ENCODE peak calls at places on chromosome 17, in four cellular contexts. V is amygdala; K is CD4-positive, alpha-beta T cell; X is glutamatergic neuron. T is an unnamed sample.

GRCh38 chr17:72158895-72159885 is 38.4 kb downstream of the SOX9 start:
- DNase-seq in V (no peak), X (no peak), K (no peak), T (no peak)

GRCh38 chr17:8048236-8048635 is 9.4 kb downstream of the ALOX15B start:
- DNase-seq in V (no peak), K (no peak), X (no peak), T (peak)

GRCh38 chr17:73943416-73943770 is 260.1 kb upstream of the RPL38 start:
- DNase-seq in K (no peak), V (no peak), X (no peak), T (no peak)

GRCh38 chr17:48852251-48852650 is 21.4 kb downstream of the CALCOCO2 start:
- DNase-seq in K (no peak), X (no peak), V (no peak), T (no peak)

GRCh38 chr17:21286771-21287702 is 2.5 kb downstream of the MAP2K3 start:
- DNase-seq in V (no peak), X (no peak), K (no peak), T (peak)

GRCh38 chr17:56909742-56910508 is 3.9 kb downstream of the TRIM25 start:
- DNase-seq in V (no peak), K (no peak), X (no peak), T (no peak)

GRCh38 chr17:8857919-8858318 is 9.6 kb downstream of the PIK3R6 start:
- DNase-seq in X (no peak), K (no peak), V (no peak), T (no peak)

GRCh38 chr17:10447035-10447931 is 22.1 kb downstream of the MYH4 start:
- DNase-seq in K (no peak), X (no peak), V (no peak), T (no peak)

GRCh38 chr17:58321571-58322525 is 6.7 kb downstream of the TSPOAP1 start:
- DNase-seq in V (no peak), K (no peak), X (peak), T (no peak)

GRCh38 chr17:17402558-17402957 is 74.2 kb upstream of the MED9 start:
- DNase-seq in K (no peak), X (no peak), V (no peak), T (no peak)

T was measured in natural killer cell treated with Interleukin-12 subunit alpha and Interleukin-12 subunit beta and Interleukin-15 and Interleukin-18, amount 100 ng/mL, for 72 hours.